ENCODE peak calls at places on chromosome 5, in ten cellular contexts. R, O, M, A, K, E, H, F, N and S are unnamed samples.

GRCh38 chr5:9052421-9052820 is 493.5 kb downstream of the SEMA5A start:
- DNase-seq in R (no peak), O (no peak), M (no peak), A (no peak), K (no peak), E (no peak), H (no peak), F (no peak), N (no peak), S (no peak)

GRCh38 chr5:7518947-7519560 is 123.1 kb downstream of the ADCY2 start:
- DNase-seq in R (no peak), O (no peak), M (peak), A (no peak), K (no peak), E (no peak), H (no peak), F (no peak), N (no peak), S (no peak)

GRCh38 chr5:167837127-167837526 is 454.3 kb upstream of the WWC1 start:
- DNase-seq in R (no peak), O (no peak), M (no peak), A (no peak), K (no peak), E (no peak), H (no peak), F (no peak), N (no peak), S (no peak)

GRCh38 chr5:132459031-132459982 is 31.3 kb downstream of the IRF1 start:
- DNase-seq in R (no peak), O (no peak), M (no peak), A (peak), K (no peak), E (peak), H (peak), F (peak), N (peak), S (no peak)

GRCh38 chr5:133075572-133076536 is 24.0 kb downstream of the HSPA4 start:
- DNase-seq in R (no peak), O (no peak), M (no peak), A (no peak), K (peak), E (no peak), H (peak), F (peak), N (no peak), S (no peak)

GRCh38 chr5:154862766-154863165 is 4.3 kb downstream of the CNOT8 start:
- DNase-seq in R (no peak), O (no peak), M (no peak), A (no peak), K (no peak), E (no peak), H (peak), F (no peak), N (no peak), S (no peak)

GRCh38 chr5:141875795-141876627 is 2.2 kb downstream of the PCDH1 start:
- DNase-seq in R (no peak), O (no peak), M (peak), A (no peak), K (no peak), E (no peak), H (no peak), F (no peak), N (no peak), S (no peak)

GRCh38 chr5:154482528-154483449 is 4.8 kb upstream of the HAND1 start:
- DNase-seq in R (no peak), O (no peak), M (no peak), A (no peak), K (no peak), E (no peak), H (no peak), F (no peak), N (no peak), S (no peak)

GRCh38 chr5:166810721-166811120 is 1480.7 kb upstream of the WWC1 start:
- DNase-seq in R (no peak), O (no peak), M (no peak), A (no peak), K (no peak), E (no peak), H (no peak), F (no peak), N (no peak), S (no peak)

GRCh38 chr5:25295067-25295466 is 650.3 kb upstream of the CDH10 start:
- DNase-seq in R (no peak), O (no peak), M (no peak), A (no peak), K (no peak), E (no peak), H (no peak), F (no peak), N (peak), S (no peak)

GRCh38 chr5:154238776-154239481 is 48.4 kb downstream of the GALNT10 start:
- DNase-seq in R (no peak), O (no peak), M (no peak), A (no peak), K (no peak), E (no peak), H (no peak), F (no peak), N (no peak), S (no peak)

GRCh38 chr5:14676320-14676719 is 11.8 kb downstream of the OTULIN start:
- DNase-seq in R (no peak), O (no peak), M (no peak), A (no peak), K (no peak), E (peak), H (peak), F (peak), N (peak), S (no peak)

GRCh38 chr5:32961066-32961429 is 249.9 kb downstream of the NPR3 start:
- DNase-seq in R (no peak), O (no peak), M (no peak), A (peak), K (no peak), E (no peak), H (peak), F (no peak), N (no peak), S (no peak)

GRCh38 chr5:7815757-7816534 is 35.0 kb downstream of the CFAP90 start:
- DNase-seq in R (peak), O (peak), M (peak), A (peak), K (no peak), E (peak), H (peak), F (peak), N (peak), S (peak)

GRCh38 chr5:115831163-115831768 is 10.1 kb downstream of the ATG12 start:
- DNase-seq in R (no peak), O (no peak), M (peak), A (peak), K (no peak), E (no peak), H (peak), F (peak), N (no peak), S (no peak)

GRCh38 chr5:78213799-78214198 is 80.7 kb downstream of the AP3B1 start:
- DNase-seq in R (peak), O (peak), M (no peak), A (no peak), K (no peak), E (no peak), H (no peak), F (no peak), N (no peak), S (peak)

GRCh38 chr5:130074820-130075219 is 170.6 kb downstream of the CHSY3 start:
- DNase-seq in R (no peak), O (no peak), M (no peak), A (no peak), K (no peak), E (no peak), H (no peak), F (no peak), N (no peak), S (no peak)

GRCh38 chr5:112787896-112788295 is 50.2 kb downstream of the APC start:
- DNase-seq in R (no peak), O (no peak), M (no peak), A (no peak), K (no peak), E (no peak), H (no peak), F (no peak), N (no peak), S (no peak)

GRCh38 chr5:168908207-168908606 is 329.0 kb upstream of the PANK3 start:
- DNase-seq in R (no peak), O (no peak), M (no peak), A (peak), K (peak), E (peak), H (peak), F (peak), N (peak), S (no peak)

GRCh38 chr5:77852514-77853352 is 76.6 kb upstream of the TBCA start:
- DNase-seq in R (peak), O (peak), M (peak), A (peak), K (peak), E (peak), H (peak), F (peak), N (peak), S (peak)

GRCh38 chr5:143469125-143469524 is 65.6 kb upstream of the NR3C1 start:
- DNase-seq in R (no peak), O (no peak), M (no peak), A (no peak), K (no peak), E (no peak), H (no peak), F (no peak), N (peak), S (no peak)

GRCh38 chr5:132659598-132660493 is 1.9 kb downstream of the IL13 start:
- DNase-seq in R (no peak), O (no peak), M (no peak), A (no peak), K (no peak), E (no peak), H (no peak), F (no peak), N (no peak), S (no peak)

GRCh38 chr5:11394933-11395332 is 509.3 kb downstream of the CTNND2 start:
- DNase-seq in R (no peak), O (no peak), M (no peak), A (no peak), K (no peak), E (no peak), H (no peak), F (no peak), N (no peak), S (no peak)